ENCODE peak calls at places on chromosomes 12 and 14, in five cellular contexts. K is fibroblast of lung; L is ovary; F is posterior cingulate gyrus; R is activated CD4-positive, alpha-beta T cell treated with anti-CD3 and anti-CD28 coated beads for 1 hour. E is an unnamed sample.

GRCh38 chr12:57616383-57617101 is 5.3 kb downstream of the ARHGEF25 start:
- DNase-seq in K (no peak), L (no peak), F (no peak), R (no peak), E (no peak)

GRCh38 chr12:132152921-132153321 is 8.7 kb downstream of the NOC4L start:
- DNase-seq in K (no peak), L (peak), F (no peak), R (no peak), E (no peak)

GRCh38 chr12:116674643-116675183 is 63.2 kb downstream of the SPRING1 start:
- DNase-seq in K (no peak), L (no peak), F (no peak), R (no peak), E (no peak)

GRCh38 chr12:56326126-56326525 is 7.7 kb downstream of the PAN2 start:
- DNase-seq in K (no peak), L (no peak), F (no peak), R (no peak), E (no peak)

GRCh38 chr12:117119592-117120198 is 20.5 kb upstream of the TESC start:
- DNase-seq in K (no peak), L (no peak), F (no peak), R (no peak), E (no peak)

GRCh38 chr14:66069830-66070541 is 416.2 kb upstream of the CCDC196 start:
- DNase-seq in K (no peak), L (no peak), F (no peak), R (no peak), E (no peak)

GRCh38 chr12:68901551-68901950 is 31.4 kb downstream of the CPM start:
- DNase-seq in K (no peak), L (no peak), F (no peak), R (no peak), E (no peak)

GRCh38 chr12:109737111-109737510 is 23.5 kb downstream of the FAM222A start:
- DNase-seq in K (no peak), L (peak), F (no peak), R (no peak), E (no peak)

GRCh38 chr14:47149326-47149725 is 497.7 kb upstream of the RPL10L start:
- DNase-seq in K (no peak), L (no peak), F (no peak), R (no peak), E (no peak)

GRCh38 chr12:109743076-109743910 is 29.7 kb downstream of the FAM222A start:
- DNase-seq in K (no peak), L (peak), F (no peak), R (no peak), E (no peak)

E was measured in HCEC 1CT.